ENCODE peak calls at places on chromosomes 4 and X, in four cellular contexts. One of them, this sample, is unnamed.

GRCh38 chrX:19563327-19563726 is 48.0 kb upstream of the MAP3K15 start:
- DNase-seq in lower leg skin: no peak
- DNase-seq in CD8-positive, alpha-beta T cell: no peak
- DNase-seq in T47D: no peak
- DNase-seq in this sample: no peak

GRCh38 chr4:37471971-37472370 is 214.2 kb downstream of the RELL1 start:
- DNase-seq in CD8-positive, alpha-beta T cell: no peak
- DNase-seq in T47D: no peak
- DNase-seq in lower leg skin: no peak
- DNase-seq in this sample: no peak

GRCh38 chr4:157141976-157142375 is 66.0 kb downstream of the GLRB start:
- DNase-seq in lower leg skin: no peak
- DNase-seq in CD8-positive, alpha-beta T cell: no peak
- DNase-seq in T47D: no peak
- DNase-seq in this sample: no peak

GRCh38 chr4:148145475-148145874 is 296.7 kb downstream of the NR3C2 start:
- DNase-seq in T47D: no peak
- DNase-seq in lower leg skin: no peak
- DNase-seq in CD8-positive, alpha-beta T cell: no peak
- DNase-seq in this sample: no peak

GRCh38 chr4:162782778-162783507 is 383.7 kb downstream of the NAF1 start:
- DNase-seq in T47D: no peak
- DNase-seq in lower leg skin: no peak
- DNase-seq in CD8-positive, alpha-beta T cell: no peak
- DNase-seq in this sample: no peak

GRCh38 chrX:118864063-118864630 is 40.5 kb downstream of the ZCCHC12 start:
- DNase-seq in CD8-positive, alpha-beta T cell: no peak
- DNase-seq in T47D: no peak
- DNase-seq in lower leg skin: no peak
- DNase-seq in this sample: no peak

GRCh38 chrX:38279188-38279587 is 48.1 kb downstream of the RPGR start:
- DNase-seq in CD8-positive, alpha-beta T cell: no peak
- DNase-seq in lower leg skin: no peak
- DNase-seq in T47D: no peak
- DNase-seq in this sample: no peak

GRCh38 chrX:138034136-138034535 is 468.2 kb downstream of the ZIC3 start:
- DNase-seq in lower leg skin: no peak
- DNase-seq in CD8-positive, alpha-beta T cell: no peak
- DNase-seq in T47D: peak
- DNase-seq in this sample: no peak

GRCh38 chrX:17521871-17522693 is 147.1 kb downstream of the NHS start:
- DNase-seq in T47D: no peak
- DNase-seq in CD8-positive, alpha-beta T cell: no peak
- DNase-seq in lower leg skin: no peak
- DNase-seq in this sample: no peak

GRCh38 chrX:121256653-121257052 is 209.2 kb downstream of the GLUD2 start:
- DNase-seq in lower leg skin: no peak
- DNase-seq in T47D: no peak
- DNase-seq in CD8-positive, alpha-beta T cell: no peak
- DNase-seq in this sample: no peak

GRCh38 chr4:48071171-48071570 is 54.6 kb downstream of the NIPAL1 start:
- DNase-seq in T47D: no peak
- DNase-seq in lower leg skin: no peak
- DNase-seq in CD8-positive, alpha-beta T cell: no peak
- DNase-seq in this sample: no peak

GRCh38 chr4:10115271-10115656 is 1.3 kb downstream of the WDR1 start:
- DNase-seq in CD8-positive, alpha-beta T cell: no peak
- DNase-seq in T47D: no peak
- DNase-seq in lower leg skin: no peak
- DNase-seq in this sample: no peak

GRCh38 chr4:28350485-28350884 is 1489.8 kb downstream of the STIM2 start:
- DNase-seq in lower leg skin: no peak
- DNase-seq in CD8-positive, alpha-beta T cell: no peak
- DNase-seq in T47D: no peak
- DNase-seq in this sample: no peak

GRCh38 chr4:94441838-94442237 is 9.9 kb upstream of the PDLIM5 start:
- DNase-seq in T47D: no peak
- DNase-seq in CD8-positive, alpha-beta T cell: no peak
- DNase-seq in lower leg skin: no peak
- DNase-seq in this sample: no peak

GRCh38 chr4:70994387-70995099 is 1.1 kb downstream of the DCK start:
- DNase-seq in lower leg skin: no peak
- DNase-seq in CD8-positive, alpha-beta T cell: no peak
- DNase-seq in T47D: no peak
- DNase-seq in this sample: peak

GRCh38 chr4:161404346-161405110 is 759.3 kb downstream of the FSTL5 start:
- DNase-seq in T47D: no peak
- DNase-seq in CD8-positive, alpha-beta T cell: no peak
- DNase-seq in lower leg skin: no peak
- DNase-seq in this sample: no peak

GRCh38 chr4:40850496-40850895 is 100.7 kb downstream of the NSUN7 start:
- DNase-seq in T47D: no peak
- DNase-seq in lower leg skin: peak
- DNase-seq in CD8-positive, alpha-beta T cell: no peak
- DNase-seq in this sample: no peak

GRCh38 chr4:8188085-8188484 is 11.0 kb upstream of the SH3TC1 start:
- DNase-seq in lower leg skin: no peak
- DNase-seq in CD8-positive, alpha-beta T cell: no peak
- DNase-seq in T47D: no peak
- DNase-seq in this sample: no peak

GRCh38 chr4:77152421-77152820 is 4.6 kb upstream of the CCNG2 start:
- DNase-seq in T47D: no peak
- DNase-seq in CD8-positive, alpha-beta T cell: no peak
- DNase-seq in lower leg skin: no peak
- DNase-seq in this sample: no peak

GRCh38 chrX:53239474-53239873 is 14.5 kb upstream of the KDM5C start:
- DNase-seq in T47D: peak
- DNase-seq in CD8-positive, alpha-beta T cell: no peak
- DNase-seq in lower leg skin: no peak
- DNase-seq in this sample: peak

GRCh38 chrX:147403075-147403474 is 508.6 kb upstream of the FMR1 start:
- DNase-seq in CD8-positive, alpha-beta T cell: no peak
- DNase-seq in T47D: no peak
- DNase-seq in lower leg skin: no peak
- DNase-seq in this sample: no peak

GRCh38 chrX:65331371-65331770 is 203.2 kb downstream of the LAS1L start:
- DNase-seq in CD8-positive, alpha-beta T cell: no peak
- DNase-seq in lower leg skin: no peak
- DNase-seq in T47D: no peak
- DNase-seq in this sample: no peak

GRCh38 chrX:37796805-37797204 is 16.9 kb downstream of the CYBB start:
- DNase-seq in T47D: no peak
- DNase-seq in CD8-positive, alpha-beta T cell: no peak
- DNase-seq in lower leg skin: no peak
- DNase-seq in this sample: no peak

GRCh38 chrX:111719426-111720210 is 38.6 kb downstream of the ALG13 start:
- DNase-seq in CD8-positive, alpha-beta T cell: no peak
- DNase-seq in lower leg skin: no peak
- DNase-seq in T47D: no peak
- DNase-seq in this sample: peak

GRCh38 chr4:72390409-72390808 is 178.6 kb downstream of the ADAMTS3 start:
- DNase-seq in T47D: no peak
- DNase-seq in CD8-positive, alpha-beta T cell: no peak
- DNase-seq in lower leg skin: no peak
- DNase-seq in this sample: no peak

GRCh38 chrX:68490644-68491043 is 8.2 kb upstream of the YIPF6 start:
- DNase-seq in T47D: no peak
- DNase-seq in CD8-positive, alpha-beta T cell: no peak
- DNase-seq in lower leg skin: no peak
- DNase-seq in this sample: no peak

GRCh38 chr4:108166441-108167315 is 2.1 kb downstream of the LEF1 start:
- DNase-seq in T47D: no peak
- DNase-seq in lower leg skin: no peak
- DNase-seq in CD8-positive, alpha-beta T cell: peak
- DNase-seq in this sample: peak

GRCh38 chr4:54367059-54367458 is 138.0 kb downstream of the PDGFRA start:
- DNase-seq in CD8-positive, alpha-beta T cell: no peak
- DNase-seq in T47D: no peak
- DNase-seq in lower leg skin: no peak
- DNase-seq in this sample: no peak